ENCODE peak calls at places on chromosomes 5 and 9, in nine cellular contexts. A is heart left ventricle, G is transverse colon, Z is ovary, C is H54, B is testis, L is GM12891, M is prostate gland, P is H1. J is an unnamed sample.

GRCh38 chr5:34499001-34499734 is 157.0 kb upstream of the RAI14 start:
- DNase-seq in B (no peak), L (no peak), P (no peak), M (no peak), C (no peak), Z (no peak), A (no peak), G (no peak), J (no peak)

GRCh38 chr9:14887149-14887548 is 23.1 kb downstream of the FREM1 start:
- DNase-seq in P (no peak), M (no peak), G (peak; percentile 45), C (no peak), A (no peak), L (no peak), B (no peak), Z (no peak), J (no peak)

GRCh38 chr5:110070836-110071235 is 381.1 kb downstream of the MAN2A1 start:
- DNase-seq in M (no peak), G (no peak), B (no peak), A (no peak), P (no peak), Z (no peak), C (no peak), L (no peak), J (no peak)

GRCh38 chr5:139243425-139243965 is 45.3 kb upstream of the SIL1 start:
- DNase-seq in Z (no peak), A (no peak), L (no peak), P (no peak), B (no peak), C (no peak), M (no peak), G (no peak), J (no peak)

GRCh38 chr9:83629433-83630104 is 6.6 kb downstream of the IDNK start:
- DNase-seq in A (no peak), C (no peak), G (peak; percentile 31), P (no peak), B (no peak), Z (no peak), M (no peak), L (no peak), J (no peak)

GRCh38 chr5:14039576-14039975 is 95.1 kb upstream of the DNAH5 start:
- DNase-seq in P (no peak), Z (no peak), A (no peak), M (no peak), B (no peak), C (peak; percentile 37), L (no peak), G (no peak), J (no peak)

GRCh38 chr5:52024363-52024762 is 641.1 kb downstream of the ISL1 start:
- DNase-seq in C (peak; percentile 0), A (no peak), P (no peak), G (no peak), L (no peak), M (no peak), B (no peak), Z (no peak), J (no peak)

GRCh38 chr5:56003179-56003578 is 8.4 kb upstream of the IL6ST start:
- DNase-seq in G (peak; percentile 75), C (no peak), A (no peak), B (no peak), M (no peak), L (no peak), Z (no peak), P (no peak), J (no peak)

GRCh38 chr9:103789686-103790085 is 304.4 kb upstream of the SMC2 start:
- DNase-seq in M (no peak), P (no peak), L (no peak), G (no peak), B (no peak), Z (no peak), A (no peak), C (no peak), J (no peak)

GRCh38 chr9:116673375-116673774 is 13.7 kb upstream of the TRIM32 start:
- DNase-seq in G (no peak), L (no peak), P (no peak), B (no peak), Z (no peak), C (no peak), A (no peak), M (no peak), J (no peak)

GRCh38 chr9:37259906-37260305 is 139.5 kb downstream of the ZCCHC7 start:
- DNase-seq in Z (no peak), B (no peak), P (no peak), M (no peak), L (no peak), C (no peak), A (no peak), G (no peak), J (no peak)

GRCh38 chr9:107841078-107841477 is 351.5 kb upstream of the KLF4 start:
- DNase-seq in Z (no peak), L (no peak), M (no peak), P (no peak), G (no peak), B (no peak), C (no peak), A (no peak), J (no peak)

GRCh38 chr9:85575868-85576267 is 165.9 kb downstream of the AGTPBP1 start:
- DNase-seq in G (no peak), B (no peak), C (no peak), P (no peak), A (no peak), M (no peak), L (no peak), Z (no peak), J (no peak)

GRCh38 chr5:155883966-155884555 is 442.9 kb upstream of the SGCD start:
- DNase-seq in M (peak; percentile 10), B (no peak), P (no peak), G (no peak), L (no peak), A (no peak), Z (no peak), C (no peak), J (no peak)

GRCh38 chr5:68303038-68303738 is 87.6 kb downstream of the PIK3R1 start:
- DNase-seq in P (no peak), M (no peak), B (no peak), C (no peak), G (no peak), A (no peak), L (no peak), Z (no peak), J (no peak)

GRCh38 chr5:149110406-149110805 is 30.9 kb upstream of the ABLIM3 start:
- DNase-seq in L (no peak), G (no peak), M (no peak), P (no peak), B (no peak), Z (no peak), A (no peak), C (no peak), J (no peak)

GRCh38 chr9:31137151-31137849 is 1247.1 kb upstream of the ACO1 start:
- DNase-seq in Z (no peak), C (peak; percentile 29), M (no peak), B (no peak), L (no peak), G (no peak), P (no peak), A (no peak), J (no peak)

GRCh38 chr5:179615203-179615602 is 8.3 kb downstream of the HNRNPH1 start:
- DNase-seq in L (no peak), B (no peak), A (no peak), G (no peak), C (no peak), M (no peak), Z (no peak), P (no peak), J (no peak)

GRCh38 chr5:34491251-34491620 is 164.9 kb upstream of the RAI14 start:
- DNase-seq in G (no peak), Z (no peak), B (no peak), P (no peak), M (no peak), A (no peak), L (no peak), C (no peak), J (no peak)

GRCh38 chr9:89606049-89606481 is 1.3 kb downstream of the GADD45G start:
- DNase-seq in Z (peak; percentile 81), B (peak; percentile 57), C (peak; percentile 95), A (peak; percentile 71), G (peak; percentile 85), M (peak; percentile 74), P (no peak), L (no peak), J (peak; percentile 88)

GRCh38 chr5:164146223-164146622 is 640.8 kb downstream of the MAT2B start:
- DNase-seq in G (no peak), B (no peak), M (no peak), L (no peak), P (no peak), C (no peak), Z (no peak), A (no peak), J (no peak)
- TF ChIP-seq POLR2A in G (no peak), B (no peak), M (no peak), L (no peak), P (no peak), C (no peak), Z (no peak), A (no peak), J (no peak)

DNA sequence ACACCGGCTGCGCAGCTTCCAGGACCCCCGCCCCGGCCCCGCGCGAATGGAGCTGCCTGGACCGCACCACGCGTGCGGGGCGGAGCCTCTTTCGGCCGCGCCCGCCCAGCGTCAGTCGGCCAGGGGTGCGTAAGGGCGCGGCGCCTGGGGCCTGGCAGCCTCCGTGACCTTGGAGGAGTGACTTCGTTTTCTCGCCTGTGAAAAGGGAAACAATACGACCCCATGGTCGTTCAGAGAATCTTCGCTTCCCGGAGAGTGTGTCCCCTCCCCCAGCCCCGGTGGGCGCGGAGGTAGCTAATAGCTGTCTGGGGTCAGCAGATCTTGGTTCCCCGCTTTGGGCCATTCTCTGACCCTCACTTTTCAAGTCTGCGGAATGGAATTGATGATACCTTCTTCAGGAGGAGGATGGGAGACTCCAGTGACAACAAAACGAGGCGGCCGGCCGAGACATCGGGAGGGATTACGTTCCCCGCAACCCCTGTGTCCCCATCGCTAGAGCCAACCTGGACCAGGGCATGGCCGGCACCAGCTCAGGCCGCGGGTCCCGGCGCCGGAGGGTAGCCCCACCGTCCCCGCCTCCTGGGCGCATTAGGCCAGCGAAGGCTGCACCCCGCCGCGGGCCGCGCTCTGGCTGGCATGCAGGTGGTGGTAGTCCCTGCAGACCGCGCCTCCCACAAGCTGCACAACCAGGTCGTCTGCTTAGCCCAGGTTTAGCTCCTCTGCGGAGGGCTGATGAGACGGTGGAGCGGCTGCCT is 5.5 kb upstream of the CDHR2 start:
- DNase-seq in L (peak; percentile 69), Z (peak; percentile 87), M (peak; percentile 55), P (no peak), A (peak; percentile 81), C (peak; percentile 70), G (peak; percentile 88), B (peak; percentile 72), J (peak; percentile 76)
- TF ChIP-seq POLR2A in L (no peak), Z (peak; percentile 26), M (peak; percentile 79), P (no peak), A (peak; percentile 28), C (peak; percentile 70), G (peak; percentile 88), B (no peak), J (peak; percentile 83)

GRCh38 chr5:135034186-135034962 is at the start of gene PITX1:
- DNase-seq in Z (peak; percentile 55), A (no peak), B (no peak), G (peak; percentile 65), L (no peak), C (peak; percentile 96), M (peak; percentile 80), P (no peak), J (peak; percentile 27)
- TF ChIP-seq POLR2A in Z (no peak), A (no peak), B (no peak), G (no peak), L (no peak), C (no peak), M (peak; percentile 38), P (no peak), J (no peak)

GRCh38 chr9:8558176-8558575 is 758.6 kb upstream of the DMAC1 start:
- DNase-seq in B (no peak), Z (no peak), A (no peak), L (no peak), G (no peak), C (peak; percentile 26), P (no peak), M (no peak), J (no peak)
- TF ChIP-seq POLR2A in B (no peak), Z (no peak), A (no peak), L (no peak), G (no peak), C (no peak), P (no peak), M (no peak), J (no peak)

J was measured in thyroid gland.